ENCODE peak calls at places on chromosomes 2 and 18, in eight cellular contexts. S, O, M, H, J, U, A and K are unnamed samples.

GRCh38 chr2:189163889-189164288 is 15.7 kb downstream of the COL5A2 start:
- DNase-seq in S (no peak), O (no peak), M (peak), H (no peak), J (no peak), U (no peak), A (no peak), K (peak)

GRCh38 chr2:117785740-117786139 is 28.8 kb upstream of the DDX18 start:
- DNase-seq in S (peak), O (peak), M (peak), H (peak), J (no peak), U (peak), A (peak), K (peak)

GRCh38 chr2:38125007-38125406 is 49.1 kb upstream of the CYP1B1 start:
- DNase-seq in S (no peak), O (no peak), M (no peak), H (no peak), J (no peak), U (no peak), A (no peak), K (no peak)

GRCh38 chr18:3481696-3482210 is 31.8 kb downstream of the TGIF1 start:
- DNase-seq in S (peak), O (peak), M (no peak), H (peak), J (no peak), U (peak), A (peak), K (no peak)

GRCh38 chr18:3923750-3924149 is 473.8 kb downstream of the TGIF1 start:
- DNase-seq in S (no peak), O (no peak), M (peak), H (no peak), J (no peak), U (no peak), A (no peak), K (peak)

GRCh38 chr2:172836386-172837200 is 100.9 kb downstream of the RAPGEF4 start:
- DNase-seq in S (peak), O (no peak), M (peak), H (no peak), J (no peak), U (no peak), A (no peak), K (no peak)

GRCh38 chr2:125652260-125652659 is 1003.7 kb upstream of the GYPC start:
- DNase-seq in S (no peak), O (no peak), M (no peak), H (no peak), J (no peak), U (no peak), A (no peak), K (no peak)

GRCh38 chr2:172244419-172245130 is 141.9 kb upstream of the DLX2 start:
- DNase-seq in S (no peak), O (no peak), M (no peak), H (no peak), J (no peak), U (no peak), A (no peak), K (peak)

GRCh38 chr2:71606244-71606643 is 152.9 kb downstream of the DYSF start:
- DNase-seq in S (no peak), O (no peak), M (no peak), H (no peak), J (no peak), U (no peak), A (no peak), K (no peak)

DNA sequence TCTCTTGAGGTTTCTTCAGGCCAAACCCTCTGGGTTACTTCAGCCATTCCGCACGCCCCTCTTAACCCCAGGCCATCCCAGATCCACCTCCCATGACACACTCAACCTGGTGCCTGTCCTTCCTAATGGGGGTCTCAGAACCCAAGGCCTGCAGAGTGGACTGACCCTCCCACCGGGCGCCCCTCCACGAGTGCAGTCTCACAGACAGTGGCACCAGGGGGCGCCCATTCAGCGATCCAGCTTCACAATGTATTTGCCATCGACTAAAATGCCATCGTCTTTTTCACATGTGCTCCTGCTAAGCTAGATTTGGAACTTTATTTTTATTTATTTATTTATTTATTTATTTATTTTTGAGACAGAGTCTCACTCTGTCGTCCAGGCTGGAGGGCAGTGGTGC is 38.5 kb downstream of the INPP5D start:
- DNase-seq in S (peak), O (peak), M (no peak), H (peak), J (no peak), U (no peak), A (peak), K (no peak)
- TF ChIP-seq CTCF in S (peak), O (peak), M (peak), H (peak), J (peak), U (peak), A (peak), K (no peak)

GRCh38 chr18:908631-909621 is 4.3 kb downstream of the ADCYAP1 start:
- DNase-seq in S (no peak), O (peak), M (no peak), H (peak), J (no peak), U (no peak), A (no peak), K (no peak)
- TF ChIP-seq EZH2 in S (no peak), O (peak), M (peak), H (peak), J (no peak), U (no peak), A (no peak), K (peak)

GRCh38 chr2:88811681-88812080 is 120.2 kb downstream of the RPIA start:
- DNase-seq in S (no peak), O (no peak), M (no peak), H (no peak), J (no peak), U (no peak), A (no peak), K (no peak)

GRCh38 chr2:88811238-88811637 is 119.8 kb downstream of the RPIA start:
- DNase-seq in S (no peak), O (no peak), M (no peak), H (no peak), J (no peak), U (no peak), A (no peak), K (no peak)

GRCh38 chr2:88815243-88816096 is 124.0 kb downstream of the RPIA start:
- DNase-seq in S (no peak), O (no peak), M (no peak), H (no peak), J (no peak), U (no peak), A (no peak), K (no peak)

GRCh38 chr2:88810488-88810887 is 119.0 kb downstream of the RPIA start:
- DNase-seq in S (no peak), O (no peak), M (no peak), H (no peak), J (no peak), U (no peak), A (no peak), K (no peak)

DNA sequence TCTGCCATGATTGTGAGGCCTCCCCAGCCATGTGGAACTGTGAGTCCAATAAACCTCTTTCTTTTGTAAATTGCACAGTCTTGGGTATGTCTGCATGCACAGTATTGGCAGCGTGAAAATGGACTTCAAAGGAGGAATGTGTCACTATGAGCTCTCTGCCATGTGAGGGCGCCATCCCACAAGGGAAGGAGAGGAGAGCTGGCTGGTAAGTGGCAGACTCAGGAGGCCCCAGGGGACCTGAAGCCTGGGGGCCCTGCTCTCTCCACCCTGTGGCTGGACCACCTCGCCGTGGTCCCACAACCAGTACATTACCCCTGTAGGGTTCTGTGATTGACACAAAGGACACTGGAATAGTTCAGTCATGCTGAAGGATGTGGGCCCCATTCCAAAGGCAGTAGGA is 122.1 kb downstream of the RPIA start:
- DNase-seq in S (no peak), O (peak), M (no peak), H (no peak), J (no peak), U (no peak), A (no peak), K (no peak)
- TF ChIP-seq CTCF in S (no peak), O (peak), M (no peak), H (no peak), J (no peak), U (peak), A (no peak), K (no peak)

DNA sequence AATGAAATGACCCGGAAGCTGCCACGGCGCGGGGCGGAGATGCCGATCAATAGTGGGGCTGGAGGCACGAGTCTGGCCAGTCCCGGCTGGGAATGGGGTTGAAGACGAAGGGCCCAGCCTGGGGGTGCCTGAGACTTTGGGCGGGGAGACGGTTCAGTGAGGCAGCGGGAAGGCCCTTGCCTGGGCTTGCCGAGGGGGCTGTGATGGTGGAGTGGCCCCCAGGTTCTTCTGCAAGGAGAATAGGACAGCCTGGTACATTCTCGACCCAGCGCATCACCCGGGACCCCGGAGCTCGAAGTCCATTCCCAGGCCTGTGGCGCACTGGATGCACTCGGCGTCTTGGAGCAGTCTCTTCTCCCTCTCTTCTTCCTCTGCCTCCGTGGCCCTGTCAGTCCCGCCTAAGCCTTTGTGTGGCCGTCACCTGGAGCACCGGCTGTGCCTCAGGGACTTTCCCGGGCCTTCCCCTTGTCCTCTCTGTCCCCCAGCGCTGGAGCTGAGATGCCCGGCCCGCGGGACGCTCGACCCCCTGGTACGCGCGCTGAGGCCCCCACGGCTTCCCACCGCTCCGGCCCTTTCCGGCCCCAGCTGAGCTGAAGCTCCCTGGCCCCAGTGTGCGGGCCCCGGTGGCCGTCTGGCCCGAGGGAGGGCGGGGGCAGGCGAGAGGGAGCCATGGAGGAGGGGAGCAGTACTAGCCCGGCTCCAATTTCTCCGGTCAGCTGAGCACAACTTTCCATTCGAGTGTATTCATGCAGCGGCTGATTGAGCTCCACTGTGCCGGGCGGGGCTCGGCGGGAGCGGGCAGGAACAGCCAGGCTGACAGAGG is 8.0 kb downstream of the SIX3 start:
- DNase-seq in S (no peak), O (peak), M (peak), H (peak), J (no peak), U (no peak), A (no peak), K (peak)
- TF ChIP-seq EZH2 in S (no peak), O (peak), M (no peak), H (no peak), J (no peak), U (no peak), A (no peak), K (no peak)

DNA sequence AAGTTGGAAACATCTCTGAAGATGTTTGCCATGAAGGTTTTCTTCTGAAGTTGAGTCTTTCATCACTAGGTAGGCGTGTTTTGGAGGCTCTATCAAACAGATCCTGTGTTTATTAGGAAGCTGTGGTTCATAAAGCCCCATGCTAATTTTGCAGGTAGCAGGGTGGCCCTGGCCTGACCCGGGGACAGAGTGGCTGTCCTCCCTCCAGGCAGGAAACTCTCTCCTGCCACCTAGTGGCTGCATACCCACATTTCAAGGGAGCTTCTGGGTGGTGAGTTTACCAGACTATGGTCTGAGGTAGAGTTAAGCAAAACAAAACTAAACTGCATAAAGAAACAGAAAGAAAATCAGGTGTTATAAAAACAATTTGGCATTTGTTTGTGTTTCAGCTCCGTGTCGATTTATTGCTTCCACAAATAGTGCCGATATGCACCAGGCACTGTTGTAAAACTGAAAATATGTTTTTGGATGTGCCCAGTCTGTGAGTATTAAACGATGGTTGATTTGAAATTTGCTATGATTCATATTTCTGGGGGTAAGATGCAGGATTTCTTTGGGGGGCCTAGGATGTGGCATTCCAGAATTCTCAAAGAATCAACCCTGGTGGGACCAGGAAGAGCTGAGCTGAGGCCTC is 26.0 kb upstream of the IL37 start:
- DNase-seq in S (peak), O (peak), M (no peak), H (peak), J (peak), U (peak), A (peak), K (peak)
- TF ChIP-seq CTCF in S (peak), O (peak), M (peak), H (peak), J (peak), U (peak), A (peak), K (peak)